ENCODE peak calls at places on chromosome 9, in five cellular contexts. K is fibroblast of mammary gland, J is heart right ventricle, Y is hepatocyte, X is GM12864. A is an unnamed sample.

GRCh38 chr9:33161011-33161588 is 6.0 kb downstream of the B4GALT1 start:
- DNase-seq in K (peak; percentile 97), X (no peak), Y (peak; percentile 88), J (peak; percentile 59), A (no peak)

GRCh38 chr9:98372077-98372812 is 116.8 kb upstream of the TBC1D2 start:
- DNase-seq in X (no peak), Y (no peak), J (no peak), K (no peak), A (peak; percentile 9)

GRCh38 chr9:105053209-105053652 is 125.3 kb upstream of the ABCA1 start:
- DNase-seq in K (peak; percentile 96), X (peak; percentile 25), Y (peak; percentile 56), J (no peak), A (no peak)

GRCh38 chr9:109880276-109881169 is 100.5 kb downstream of the PALM2AKAP2 start:
- DNase-seq in K (peak; percentile 52), Y (peak; percentile 47), X (no peak), J (no peak), A (peak; percentile 56)

GRCh38 chr9:88387733-88388202 is 476 bp upstream of the SPIN1 start:
- DNase-seq in K (peak; percentile 39), J (peak; percentile 33), Y (peak; percentile 72), X (no peak), A (no peak)

GRCh38 chr9:24245988-24246387 is 299.7 kb downstream of the IZUMO3 start:
- DNase-seq in K (peak; percentile 23), J (no peak), X (no peak), Y (peak; percentile 43), A (no peak)

GRCh38 chr9:88689509-88689908 is 154.5 kb downstream of the NXNL2 start:
- DNase-seq in X (no peak), K (no peak), J (no peak), Y (no peak), A (no peak)

GRCh38 chr9:22240619-22241018 is 206.0 kb upstream of the DMRTA1 start:
- DNase-seq in X (no peak), Y (no peak), J (no peak), K (peak; percentile 80), A (peak; percentile 34)

GRCh38 chr9:133788819-133789733 is 50.9 kb upstream of the SARDH start:
- DNase-seq in X (no peak), J (peak; percentile 42), K (no peak), Y (peak; percentile 57), A (no peak)

GRCh38 chr9:28001096-28001495 is 427.8 kb upstream of the C9orf72 start:
- DNase-seq in K (no peak), J (no peak), X (no peak), Y (no peak), A (no peak)

GRCh38 chr9:133351526-133351907 is 3.5 kb downstream of the RPL7A start:
- DNase-seq in Y (no peak), J (no peak), X (no peak), K (peak; percentile 83), A (no peak)

GRCh38 chr9:134445000-134445399 is 118.7 kb downstream of the RXRA start:
- DNase-seq in Y (no peak), J (no peak), K (no peak), X (no peak), A (no peak)

GRCh38 chr9:76887003-76887821 is 18.7 kb downstream of the PRUNE2 start:
- DNase-seq in Y (peak; percentile 38), J (no peak), K (no peak), X (no peak), A (no peak)

GRCh38 chr9:88994820-88995180 is 3.5 kb downstream of the S1PR3 start:
- DNase-seq in X (no peak), J (no peak), K (peak; percentile 72), Y (no peak), A (no peak)

GRCh38 chr9:2291980-2292704 is 277.0 kb downstream of the SMARCA2 start:
- DNase-seq in Y (peak; percentile 35), X (no peak), K (peak; percentile 44), J (no peak), A (no peak)

GRCh38 chr9:134534661-134535080 is 106.9 kb upstream of the COL5A1 start:
- DNase-seq in X (no peak), K (no peak), Y (no peak), J (no peak), A (no peak)

GRCh38 chr9:109652971-109653370 is 127.0 kb upstream of the PALM2AKAP2 start:
- DNase-seq in X (no peak), J (peak; percentile 17), Y (peak; percentile 56), K (peak; percentile 67), A (no peak)

DNA sequence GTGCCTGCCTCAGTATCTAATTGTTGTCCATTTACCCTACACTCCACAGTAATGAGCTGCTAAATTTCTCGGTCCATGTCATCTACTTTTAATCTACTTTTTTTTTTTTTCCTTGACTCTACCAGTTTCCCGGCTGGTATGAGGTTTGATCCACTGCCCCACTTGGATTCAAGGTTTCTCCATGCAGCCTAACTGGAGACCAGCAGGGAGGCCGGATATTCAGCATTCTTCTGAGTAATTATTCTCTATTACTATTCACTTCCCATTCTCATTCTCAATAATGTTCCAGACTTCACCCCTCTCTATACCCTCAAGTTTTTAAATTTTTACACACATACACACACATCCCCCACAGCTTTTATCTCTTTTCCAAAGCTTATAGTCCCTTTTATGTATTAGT is 51.0 kb upstream of the SUSD1 start:
- DNase-seq in Y (no peak), K (no peak), J (no peak), X (no peak), A (no peak)
- TF ChIP-seq CTCF in Y (no peak), K (no peak), J (no peak), X (no peak), A (no peak)

GRCh38 chr9:19922476-19923118 is 133.8 kb upstream of the SLC24A2 start:
- DNase-seq in J (peak; percentile 29), K (peak; percentile 71), Y (peak; percentile 77), X (no peak), A (no peak)
- TF ChIP-seq CTCF in J (peak; percentile 43), K (peak; percentile 69), Y (peak; percentile 81), X (no peak), A (no peak)

GRCh38 chr9:121440265-121440664 is 59.4 kb downstream of the GGTA1 start:
- DNase-seq in K (peak; percentile 36), X (no peak), Y (peak; percentile 44), J (no peak), A (no peak)
- TF ChIP-seq CTCF in K (peak; percentile 35), X (no peak), Y (peak; percentile 38), J (peak; percentile 38), A (no peak)

DNA sequence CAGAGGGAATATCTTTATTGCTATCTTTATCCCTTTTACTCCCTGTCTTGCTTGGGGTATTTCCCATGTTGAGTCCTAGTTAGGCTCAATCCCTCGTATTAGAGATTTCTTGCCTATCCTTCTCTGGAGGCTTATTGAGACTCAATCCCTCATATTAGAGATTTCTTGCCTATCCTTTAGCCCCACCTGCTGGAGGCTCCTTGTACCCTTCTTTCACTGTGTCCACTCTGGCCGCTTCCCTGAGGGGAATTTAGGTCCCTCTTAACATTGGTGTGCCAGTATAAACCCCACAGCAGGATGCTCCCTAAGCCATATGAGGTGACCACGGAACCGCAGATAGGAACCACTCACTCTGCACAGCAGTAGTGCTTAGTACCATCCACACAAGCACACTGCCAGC is 110.7 kb upstream of the MAMDC2 start:
- DNase-seq in X (no peak), Y (peak; percentile 43), K (no peak), J (no peak), A (no peak)
- TF ChIP-seq CTCF in X (peak; percentile 17), Y (peak; percentile 25), K (peak; percentile 35), J (no peak), A (no peak)

GRCh38 chr9:136345281-136346156 is 18.0 kb downstream of the DNLZ start:
- DNase-seq in X (no peak), J (peak; percentile 66), K (peak; percentile 49), Y (peak; percentile 83), A (no peak)
- TF ChIP-seq CTCF in X (no peak), J (peak; percentile 49), K (peak; percentile 44), Y (peak; percentile 44), A (no peak)

GRCh38 chr9:36797471-36798220 is 225.0 kb downstream of the MELK start:
- DNase-seq in K (no peak), J (no peak), Y (no peak), X (no peak), A (no peak)

GRCh38 chr9:36796671-36797419 is 224.2 kb downstream of the MELK start:
- DNase-seq in Y (no peak), J (no peak), X (no peak), K (no peak), A (no peak)

GRCh38 chr9:36802171-36802920 is 229.7 kb downstream of the MELK start:
- DNase-seq in J (no peak), K (peak; percentile 30), Y (no peak), X (no peak), A (no peak)

GRCh38 chr9:36793277-36793676 is 220.6 kb downstream of the MELK start:
- DNase-seq in Y (no peak), K (no peak), J (no peak), X (no peak), A (no peak)

GRCh38 chr9:36798350-36799065 is 225.8 kb downstream of the MELK start:
- DNase-seq in J (no peak), X (no peak), K (no peak), Y (no peak), A (no peak)
- TF ChIP-seq CTCF in J (no peak), X (no peak), K (no peak), Y (no peak), A (no peak)